ENCODE peak calls at places on chromosomes 13 and 19, in five cellular contexts. B, N, D, U and O are unnamed samples.
A peak's percentile ranks its signal among the peaks of the same experiment; 100 is the strongest.

GRCh38 chr13:25912961-25913360 is 138.9 kb downstream of the SHISA2 start:
- DNase-seq in B (no peak), N (no peak), D (peak; percentile 56), U (no peak), O (no peak)

GRCh38 chr19:5881543-5882299 is 11.4 kb upstream of the FUT5 start:
- DNase-seq in B (no peak), N (peak; percentile 13), D (peak; percentile 88), U (no peak), O (no peak)

GRCh38 chr13:61768175-61768574 is 352.5 kb upstream of the PCDH20 start:
- DNase-seq in B (no peak), N (no peak), D (no peak), U (no peak), O (no peak)

GRCh38 chr13:103033999-103034398 is 32.2 kb downstream of the SLC10A2 start:
- DNase-seq in B (no peak), N (no peak), D (no peak), U (no peak), O (no peak)

GRCh38 chr19:13463296-13463695 is 43.0 kb downstream of the CACNA1A start:
- DNase-seq in B (peak; percentile 0), N (peak; percentile 86), D (no peak), U (no peak), O (peak; percentile 39)

GRCh38 chr19:10699650-10700335 is 1.4 kb upstream of the QTRT1 start:
- DNase-seq in B (peak; percentile 77), N (peak; percentile 62), D (peak; percentile 68), U (peak; percentile 51), O (peak; percentile 66)

GRCh38 chr19:39446365-39447084 is 1.1 kb downstream of the SUPT5H start:
- DNase-seq in B (no peak), N (no peak), D (no peak), U (no peak), O (no peak)

GRCh38 chr13:95137096-95137495 is 164.2 kb downstream of the ABCC4 start:
- DNase-seq in B (peak; percentile 25), N (no peak), D (no peak), U (no peak), O (no peak)

GRCh38 chr13:100454876-100455275 is 133.7 kb downstream of the GGACT start:
- DNase-seq in B (peak; percentile 42), N (no peak), D (no peak), U (no peak), O (no peak)

GRCh38 chr19:49470615-49470978 is 3.4 kb upstream of the FLT3LG start:
- DNase-seq in B (no peak), N (no peak), D (no peak), U (no peak), O (no peak)

GRCh38 chr13:93259527-93260080 is 33.0 kb downstream of the GPC6 start:
- DNase-seq in B (no peak), N (no peak), D (no peak), U (no peak), O (no peak)

GRCh38 chr19:3369337-3370213 is 3.2 kb downstream of the NFIC start:
- DNase-seq in B (no peak), N (no peak), D (no peak), U (no peak), O (no peak)